ENCODE peak calls at places on chromosomes 11 and 22, in four cellular contexts. One of them, this sample, is unnamed.
A peak's percentile ranks its signal among the peaks of the same experiment; 100 is the strongest.

GRCh38 chr11:46361283-46362145 is 14.3 kb downstream of the DGKZ start:
- DNase-seq in BJ: no peak
- DNase-seq in PC-9: no peak
- DNase-seq in heart right ventricle: peak; percentile 74
- DNase-seq in this sample: peak; percentile 50

GRCh38 chr22:25069758-25070461 is 117.4 kb downstream of the KIAA1671 start:
- DNase-seq in BJ: no peak
- DNase-seq in PC-9: no peak
- DNase-seq in heart right ventricle: no peak
- DNase-seq in this sample: no peak

GRCh38 chr11:36385121-36385530 is 89.0 kb downstream of the PRR5L start:
- DNase-seq in BJ: no peak
- DNase-seq in PC-9: peak; percentile 56
- DNase-seq in heart right ventricle: no peak
- DNase-seq in this sample: peak; percentile 84

GRCh38 chr22:37018815-37019308 is 385 bp downstream of the TST start:
- DNase-seq in BJ: no peak
- DNase-seq in PC-9: no peak
- DNase-seq in heart right ventricle: peak; percentile 78
- DNase-seq in this sample: peak; percentile 52

GRCh38 chr11:43825217-43825816 is 55.3 kb upstream of the ALKBH3 start:
- DNase-seq in BJ: no peak
- DNase-seq in PC-9: no peak
- DNase-seq in heart right ventricle: no peak
- DNase-seq in this sample: peak; percentile 50

GRCh38 chr11:66290332-66290629 is 1.3 kb upstream of the YIF1A start:
- DNase-seq in BJ: no peak
- DNase-seq in PC-9: no peak
- DNase-seq in heart right ventricle: no peak
- DNase-seq in this sample: no peak

GRCh38 chr11:45652781-45653180 is 12.6 kb downstream of the CHST1 start:
- DNase-seq in BJ: no peak
- DNase-seq in PC-9: no peak
- DNase-seq in heart right ventricle: no peak
- DNase-seq in this sample: no peak

GRCh38 chr11:35281169-35281591 is 138.2 kb downstream of the SLC1A2 start:
- DNase-seq in BJ: no peak
- DNase-seq in PC-9: no peak
- DNase-seq in heart right ventricle: no peak
- DNase-seq in this sample: no peak

GRCh38 chr22:27632451-27633295 is 168.9 kb downstream of the MN1 start:
- DNase-seq in BJ: no peak
- DNase-seq in PC-9: peak; percentile 12
- DNase-seq in heart right ventricle: peak; percentile 71
- DNase-seq in this sample: no peak

GRCh38 chr11:12402027-12402426 is 24.7 kb downstream of the PARVA start:
- DNase-seq in BJ: no peak
- DNase-seq in PC-9: no peak
- DNase-seq in heart right ventricle: no peak
- DNase-seq in this sample: no peak

GRCh38 chr11:45665206-45665932 is at the start of gene CHST1:
- DNase-seq in BJ: no peak
- DNase-seq in PC-9: no peak
- DNase-seq in heart right ventricle: peak; percentile 80
- DNase-seq in this sample: peak; percentile 13

GRCh38 chr11:3138178-3139085 is 26.7 kb downstream of the OSBPL5 start:
- DNase-seq in BJ: no peak
- DNase-seq in PC-9: no peak
- DNase-seq in heart right ventricle: peak; percentile 13
- DNase-seq in this sample: no peak

GRCh38 chr11:67584205-67584880 is 731 bp downstream of the GSTP1 start:
- DNase-seq in BJ: no peak
- DNase-seq in PC-9: peak; percentile 68
- DNase-seq in heart right ventricle: peak; percentile 78
- DNase-seq in this sample: peak; percentile 48

GRCh38 chr11:34344410-34345011 is 13.3 kb downstream of the ABTB2 start:
- DNase-seq in BJ: no peak
- DNase-seq in PC-9: no peak
- DNase-seq in heart right ventricle: no peak
- DNase-seq in this sample: no peak

GRCh38 chr22:37931893-37932389 is 21.5 kb downstream of the C22orf23 start:
- DNase-seq in BJ: no peak
- DNase-seq in PC-9: no peak
- DNase-seq in heart right ventricle: no peak
- DNase-seq in this sample: no peak

GRCh38 chr11:103988595-103988969 is 47.9 kb upstream of the DDI1 start:
- DNase-seq in BJ: no peak
- DNase-seq in PC-9: peak; percentile 67
- DNase-seq in heart right ventricle: no peak
- DNase-seq in this sample: peak; percentile 56

DNA sequence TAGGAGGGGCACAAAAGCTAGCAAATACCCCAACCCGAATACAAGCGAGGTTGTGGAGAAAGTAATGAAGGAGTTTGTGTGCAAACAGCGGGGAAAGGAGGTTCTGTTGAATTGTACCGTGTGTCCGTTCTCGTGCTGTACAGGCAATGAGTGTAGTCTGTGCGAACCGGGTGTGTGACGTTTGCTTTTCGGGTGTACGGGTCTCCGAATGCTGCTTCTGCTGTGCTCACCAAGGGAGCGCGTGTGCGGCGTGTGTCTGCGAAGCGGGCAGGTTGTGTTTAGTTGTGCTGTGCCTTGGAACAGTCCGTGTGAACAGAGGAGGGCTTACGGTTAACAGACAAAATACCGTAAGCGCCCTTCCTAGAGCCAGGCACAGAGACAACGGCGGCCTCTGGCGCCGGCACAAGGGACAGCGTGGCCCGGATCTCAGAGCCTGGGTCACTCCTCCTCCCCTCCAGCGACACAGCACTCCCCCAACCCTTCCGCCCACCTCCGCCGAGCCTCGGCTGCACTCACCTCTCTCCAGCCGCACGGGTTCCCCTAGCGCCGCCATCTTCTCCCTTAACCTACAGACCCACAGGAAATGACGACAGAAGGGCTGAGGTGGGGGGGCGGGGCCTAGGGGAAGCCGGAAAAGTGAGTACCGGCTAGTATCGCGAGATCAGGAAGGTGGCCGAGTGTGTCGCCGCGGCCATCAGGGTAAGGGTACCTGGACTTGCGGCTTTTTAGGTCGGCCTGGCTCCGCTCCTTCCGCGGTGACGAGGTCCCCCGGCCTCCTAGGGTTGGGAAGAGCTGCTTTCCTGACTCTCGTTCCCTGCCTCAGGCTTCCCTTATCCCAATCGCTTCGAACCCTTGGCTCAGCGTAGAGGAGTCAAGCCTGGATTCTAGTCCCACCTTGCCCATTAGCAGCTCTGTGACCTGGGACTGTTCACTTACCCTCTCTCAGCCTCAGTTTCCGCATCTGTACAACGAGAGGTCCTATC is at the start of gene LIN7C:
- DNase-seq in BJ: peak; percentile 65
- DNase-seq in PC-9: peak; percentile 88
- DNase-seq in heart right ventricle: peak; percentile 94
- DNase-seq in this sample: peak; percentile 97
- TF ChIP-seq CTCF in BJ: peak; percentile 19
- TF ChIP-seq CTCF in PC-9: no peak
- TF ChIP-seq CTCF in heart right ventricle: peak; percentile 15
- TF ChIP-seq CTCF in this sample: no peak

GRCh38 chr11:29343465-29344333 is 673.1 kb downstream of the KCNA4 start:
- DNase-seq in BJ: no peak
- DNase-seq in PC-9: no peak
- DNase-seq in heart right ventricle: peak; percentile 49
- DNase-seq in this sample: peak; percentile 36
- H3K4me3 ChIP-seq in BJ: no peak overlapping the region
- H3K4me3 ChIP-seq in PC-9: no peak overlapping the region
- H3K4me3 ChIP-seq in heart right ventricle: no peak overlapping the region
- H3K4me3 ChIP-seq in this sample: no peak overlapping the region

GRCh38 chr11:119999220-119999619 is 138.7 kb downstream of the TRIM29 start:
- DNase-seq in BJ: no peak
- DNase-seq in PC-9: no peak
- DNase-seq in heart right ventricle: no peak
- DNase-seq in this sample: no peak
- TF ChIP-seq CTCF in BJ: peak; percentile 20
- TF ChIP-seq CTCF in PC-9: peak; percentile 30
- TF ChIP-seq CTCF in heart right ventricle: no peak
- TF ChIP-seq CTCF in this sample: no peak

DNA sequence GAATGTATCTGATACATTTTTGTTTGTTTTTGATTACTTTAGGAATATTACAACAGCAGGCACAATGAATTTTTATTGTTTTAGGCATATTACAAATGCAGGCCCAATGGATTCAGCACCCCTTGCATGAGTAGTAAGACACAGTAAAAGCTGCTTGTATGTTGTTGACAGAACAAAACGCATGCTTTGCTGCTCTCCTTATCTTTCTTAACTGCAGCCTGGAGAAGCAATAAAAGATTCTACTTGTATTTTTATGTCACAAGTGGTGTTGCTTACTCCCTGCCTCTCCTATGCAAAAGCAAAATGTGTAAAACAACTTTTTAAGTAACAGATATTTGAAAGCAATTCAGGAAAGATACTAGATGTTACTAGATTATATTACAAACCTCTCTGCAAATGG is 73.9 kb downstream of the TRPC6 start:
- DNase-seq in BJ: no peak
- DNase-seq in PC-9: no peak
- DNase-seq in heart right ventricle: no peak
- DNase-seq in this sample: no peak
- H3K4me3 ChIP-seq in BJ: no peak overlapping the region
- H3K4me3 ChIP-seq in PC-9: no peak overlapping the region
- H3K4me3 ChIP-seq in heart right ventricle: no peak overlapping the region
- H3K4me3 ChIP-seq in this sample: no peak overlapping the region

DNA sequence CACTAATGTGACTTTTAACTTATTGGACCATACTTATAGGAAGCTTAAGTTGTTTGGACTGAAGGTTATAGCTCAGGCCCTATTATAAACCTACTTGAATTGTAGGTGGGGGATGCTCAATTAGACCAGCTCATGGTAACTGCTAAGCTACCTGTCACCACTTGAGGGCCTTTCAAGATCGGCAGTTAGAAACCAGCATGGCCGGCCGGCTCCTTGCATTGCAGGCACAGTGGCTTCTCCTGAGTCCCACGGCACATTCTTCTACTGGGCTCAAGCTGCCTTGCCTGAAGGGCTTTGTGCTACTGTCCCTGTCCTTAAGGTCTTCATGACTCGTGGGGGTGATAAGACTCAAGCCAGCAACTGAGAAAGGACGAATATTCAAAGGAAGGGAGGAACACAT is 70.8 kb downstream of the TBC1D22A start:
- DNase-seq in BJ: no peak
- DNase-seq in PC-9: no peak
- DNase-seq in heart right ventricle: no peak
- DNase-seq in this sample: peak; percentile 47
- TF ChIP-seq CTCF in BJ: peak; percentile 22
- TF ChIP-seq CTCF in PC-9: peak; percentile 31
- TF ChIP-seq CTCF in heart right ventricle: peak; percentile 28
- TF ChIP-seq CTCF in this sample: peak; percentile 46

GRCh38 chr11:130765369-130765768 is 150.9 kb downstream of the SNX19 start:
- DNase-seq in BJ: no peak
- DNase-seq in PC-9: no peak
- DNase-seq in heart right ventricle: no peak
- DNase-seq in this sample: no peak

GRCh38 chr11:130763087-130763980 is 152.9 kb downstream of the SNX19 start:
- DNase-seq in BJ: no peak
- DNase-seq in PC-9: peak; percentile 26
- DNase-seq in heart right ventricle: no peak
- DNase-seq in this sample: no peak

GRCh38 chr11:130765951-130766649 is 150.2 kb downstream of the SNX19 start:
- DNase-seq in BJ: peak; percentile 25
- DNase-seq in PC-9: no peak
- DNase-seq in heart right ventricle: no peak
- DNase-seq in this sample: no peak

GRCh38 chr11:130769782-130770565 is 146.3 kb downstream of the SNX19 start:
- DNase-seq in BJ: no peak
- DNase-seq in PC-9: no peak
- DNase-seq in heart right ventricle: no peak
- DNase-seq in this sample: peak; percentile 19

GRCh38 chr11:130766650-130767297 is 149.5 kb downstream of the SNX19 start:
- DNase-seq in BJ: no peak
- DNase-seq in PC-9: peak; percentile 15
- DNase-seq in heart right ventricle: no peak
- DNase-seq in this sample: no peak
- H3K4me3 ChIP-seq in BJ: no peak overlapping the region
- H3K4me3 ChIP-seq in PC-9: no peak overlapping the region
- H3K4me3 ChIP-seq in heart right ventricle: no peak overlapping the region
- H3K4me3 ChIP-seq in this sample: no peak overlapping the region

DNA sequence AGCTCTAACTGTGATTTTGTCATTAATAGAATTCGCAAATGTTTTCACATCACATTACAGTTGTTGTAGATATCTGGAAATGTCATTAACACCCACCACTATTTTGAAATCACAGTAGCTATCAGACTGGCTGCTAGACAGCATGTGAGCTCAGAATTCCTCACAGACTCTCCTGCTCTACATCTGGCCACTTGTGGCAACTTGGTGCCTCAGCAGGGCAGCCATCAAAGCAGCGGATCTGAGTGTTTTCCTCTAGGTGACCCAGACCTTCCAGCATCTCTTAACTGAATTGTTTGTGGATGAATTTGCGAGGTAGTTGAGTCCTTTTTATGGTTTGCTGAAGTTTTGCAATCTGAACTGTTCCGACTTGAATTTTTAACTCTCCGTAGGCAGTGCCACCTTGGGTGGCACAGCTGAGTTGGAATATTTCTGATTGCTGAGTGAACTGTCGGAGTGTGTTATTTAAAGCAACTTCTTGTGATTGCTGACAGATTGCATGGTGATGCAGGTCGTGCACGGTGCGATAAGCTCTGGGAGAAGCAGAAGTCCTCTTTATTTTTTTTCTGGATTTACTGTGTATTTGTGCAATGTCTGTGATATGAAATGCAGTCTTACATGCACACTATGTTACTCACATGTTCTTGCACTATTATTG is 114.0 kb upstream of the PLET1 start:
- DNase-seq in BJ: no peak
- DNase-seq in PC-9: no peak
- DNase-seq in heart right ventricle: no peak
- DNase-seq in this sample: no peak
- TF ChIP-seq CTCF in BJ: no peak
- TF ChIP-seq CTCF in PC-9: no peak
- TF ChIP-seq CTCF in heart right ventricle: no peak
- TF ChIP-seq CTCF in this sample: no peak

DNA sequence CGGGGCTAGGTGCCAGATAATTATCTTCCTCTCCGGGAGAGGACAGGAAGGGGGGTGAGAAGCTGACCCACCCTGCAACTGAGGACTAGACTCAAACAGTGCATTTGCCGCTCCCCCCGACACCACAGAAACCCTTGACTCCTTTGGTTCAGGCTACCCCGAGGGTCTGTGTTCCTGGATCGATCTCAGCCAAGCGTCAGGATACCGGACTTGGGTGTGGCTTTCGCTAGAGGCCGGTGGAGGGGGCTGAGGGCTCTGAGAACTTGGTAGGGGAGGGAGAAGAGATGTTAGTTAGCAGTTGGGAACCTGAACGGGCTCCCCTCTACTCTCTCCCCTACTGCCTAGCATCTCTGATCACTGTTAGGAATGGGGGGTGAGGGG is 840 bp downstream of the SEZ6L start:
- DNase-seq in BJ: no peak
- DNase-seq in PC-9: no peak
- DNase-seq in heart right ventricle: no peak
- DNase-seq in this sample: no peak
- H3K4me3 ChIP-seq in BJ: no peak overlapping the region
- H3K4me3 ChIP-seq in PC-9: no peak overlapping the region
- H3K4me3 ChIP-seq in heart right ventricle: peak overlapping the region; percentile 56
- H3K4me3 ChIP-seq in this sample: no peak overlapping the region

This sample was measured in astrocyte of the spinal cord.